ENCODE peak calls at places on chromosomes 3 and 15, in ten cellular contexts. Y is heart right ventricle; G is Panc1; E is right atrium auricular region; T is PC-9; U is lung; K is CD8-positive, alpha-beta T cell; C is upper lobe of right lung; V is mammary epithelial cell; B is tibial artery. Q is an unnamed sample.
A peak's percentile ranks its signal among the peaks of the same experiment; 100 is the strongest.

GRCh38 chr3:50658416-50658815 is 16.3 kb upstream of the DOCK3 start:
- DNase-seq in Y (no peak), G (no peak), E (no peak), T (no peak), U (no peak), K (no peak), C (peak; percentile 26), V (peak; percentile 64), B (peak; percentile 32), Q (no peak)

GRCh38 chr3:14410501-14411165 is 8.2 kb downstream of the SLC6A6 start:
- DNase-seq in Y (no peak), G (peak; percentile 61), E (peak; percentile 75), T (peak; percentile 93), U (peak; percentile 83), K (no peak), C (peak; percentile 76), V (peak; percentile 73), B (no peak), Q (peak; percentile 78)

GRCh38 chr15:70892912-70893560 is 410 bp downstream of the LRRC49 start:
- DNase-seq in Y (no peak), G (no peak), E (no peak), T (peak; percentile 35), U (no peak), K (no peak), C (no peak), V (peak; percentile 59), B (no peak), Q (no peak)

GRCh38 chr3:52839268-52839575 is 4.4 kb upstream of the MUSTN1 start:
- DNase-seq in Y (no peak), G (no peak), E (no peak), T (no peak), U (no peak), K (no peak), C (no peak), V (no peak), B (no peak), Q (no peak)

GRCh38 chr15:56052389-56053045 is 59.1 kb upstream of the NEDD4 start:
- DNase-seq in Y (no peak), G (peak; percentile 43), E (no peak), T (no peak), U (no peak), K (no peak), C (no peak), V (peak; percentile 48), B (no peak), Q (no peak)

GRCh38 chr3:108511490-108511889 is 1.1 kb upstream of the MYH15 start:
- DNase-seq in Y (no peak), G (no peak), E (no peak), T (no peak), U (no peak), K (no peak), C (no peak), V (no peak), B (no peak), Q (no peak)

GRCh38 chr3:195263925-195264575 is 6.9 kb downstream of the XXYLT1 start:
- DNase-seq in Y (no peak), G (no peak), E (no peak), T (peak; percentile 6), U (no peak), K (no peak), C (no peak), V (peak; percentile 12), B (no peak), Q (no peak)

GRCh38 chr15:86608461-86608860 is 528.8 kb downstream of the AGBL1 start:
- DNase-seq in Y (peak; percentile 37), G (no peak), E (no peak), T (no peak), U (no peak), K (no peak), C (no peak), V (peak; percentile 51), B (no peak), Q (no peak)

GRCh38 chr15:90988249-90988648 is 6.1 kb downstream of the PRC1 start:
- DNase-seq in Y (no peak), G (no peak), E (no peak), T (no peak), U (no peak), K (no peak), C (no peak), V (no peak), B (no peak), Q (no peak)

GRCh38 chr3:127590282-127590592 is 296 bp downstream of the TPRA1 start:
- DNase-seq in Y (no peak), G (no peak), E (no peak), T (no peak), U (peak; percentile 45), K (no peak), C (no peak), V (no peak), B (no peak), Q (no peak)

GRCh38 chr15:99732711-99733267 is 448 bp downstream of the LYSMD4 start:
- DNase-seq in Y (peak; percentile 43), G (no peak), E (no peak), T (no peak), U (no peak), K (no peak), C (no peak), V (peak; percentile 23), B (no peak), Q (no peak)

GRCh38 chr15:96341465-96342142 is 11.1 kb downstream of the NR2F2 start:
- DNase-seq in Y (no peak), G (no peak), E (peak; percentile 57), T (no peak), U (peak; percentile 25), K (no peak), C (no peak), V (no peak), B (peak; percentile 66), Q (no peak)

GRCh38 chr3:159249472-159250131 is 447.7 kb downstream of the MFSD1 start:
- DNase-seq in Y (no peak), G (no peak), E (no peak), T (no peak), U (no peak), K (no peak), C (no peak), V (no peak), B (no peak), Q (no peak)

GRCh38 chr3:105970283-105970682 is 101.5 kb upstream of the CBLB start:
- DNase-seq in Y (no peak), G (no peak), E (peak; percentile 63), T (no peak), U (peak; percentile 61), K (no peak), C (no peak), V (peak; percentile 80), B (peak; percentile 68), Q (peak; percentile 42)

GRCh38 chr3:70120360-70120966 is 120.9 kb downstream of the SAMMSON start:
- DNase-seq in Y (peak; percentile 28), G (peak; percentile 64), E (peak; percentile 78), T (no peak), U (peak; percentile 50), K (peak; percentile 2), C (peak; percentile 76), V (peak; percentile 48), B (peak; percentile 79), Q (peak; percentile 25)

GRCh38 chr15:73081321-73081958 is 29.2 kb downstream of the NEO1 start:
- DNase-seq in Y (no peak), G (peak; percentile 47), E (no peak), T (peak; percentile 37), U (no peak), K (no peak), C (no peak), V (peak; percentile 30), B (no peak), Q (no peak)

GRCh38 chr15:67967871-67968423 is 86.2 kb upstream of the PIAS1 start:
- DNase-seq in Y (peak; percentile 80), G (no peak), E (peak; percentile 84), T (no peak), U (peak; percentile 83), K (no peak), C (peak; percentile 93), V (peak; percentile 27), B (peak; percentile 89), Q (no peak)

GRCh38 chr15:37105795-37106333 is 5.5 kb upstream of the MEIS2 start:
- DNase-seq in Y (no peak), G (no peak), E (no peak), T (no peak), U (no peak), K (no peak), C (no peak), V (no peak), B (no peak), Q (no peak)

GRCh38 chr15:74842581-74843444 is at the start of gene ULK3:
- DNase-seq in Y (peak; percentile 92), G (no peak), E (peak; percentile 92), T (peak; percentile 78), U (peak; percentile 89), K (peak; percentile 92), C (peak; percentile 96), V (peak; percentile 82), B (peak; percentile 95), Q (no peak)
- TF ChIP-seq CTCF in Y (peak; percentile 74), G (peak; percentile 96), E (peak; percentile 76), T (peak; percentile 59), U (peak; percentile 56), K (peak; percentile 71), C (peak; percentile 68), V (peak; percentile 39), B (peak; percentile 72), Q (no peak)

DNA sequence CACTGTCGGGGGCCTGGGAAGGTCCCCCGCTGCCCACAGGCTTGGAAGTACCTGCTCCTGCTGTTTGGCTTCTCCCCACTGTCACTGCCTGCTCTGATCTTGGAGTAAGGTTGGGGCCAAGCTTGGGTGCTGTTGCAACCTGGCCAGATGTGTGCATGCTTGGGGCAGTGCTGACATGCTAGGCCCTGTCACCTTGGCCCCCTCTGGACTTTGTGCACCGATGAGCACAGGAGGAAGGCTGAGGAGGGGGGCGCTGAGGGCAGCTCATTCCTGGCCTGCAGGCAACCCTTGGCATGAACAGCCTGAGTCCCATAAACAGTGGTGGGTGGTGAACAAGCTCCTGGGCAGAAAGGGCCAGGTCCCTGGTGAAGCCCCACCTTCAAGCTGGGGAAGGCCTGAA is 4.0 kb upstream of the XCR1 start:
- DNase-seq in Y (no peak), G (no peak), E (no peak), T (no peak), U (no peak), K (no peak), C (no peak), V (no peak), B (no peak), Q (no peak)
- H3K4me1 ChIP-seq in Y (no peaks in the 10 kb centered on the region), G (no peaks in the 10 kb centered on the region), E (no peaks in the 10 kb centered on the region), T (no peaks in the 10 kb centered on the region), U (no peaks in the 10 kb centered on the region), K (no peaks in the 10 kb centered on the region), C (no peaks in the 10 kb centered on the region), V (no peaks in the 10 kb centered on the region), B (no peaks in the 10 kb centered on the region), Q (no peaks in the 10 kb centered on the region)

GRCh38 chr15:34223904-34224596 is 766 bp upstream of the EMC4 start:
- DNase-seq in Y (no peak), G (no peak), E (no peak), T (no peak), U (no peak), K (no peak), C (no peak), V (no peak), B (no peak), Q (no peak)
- TF ChIP-seq CTCF in Y (no peak), G (no peak), E (no peak), T (no peak), U (no peak), K (no peak), C (no peak), V (no peak), B (no peak), Q (no peak)

DNA sequence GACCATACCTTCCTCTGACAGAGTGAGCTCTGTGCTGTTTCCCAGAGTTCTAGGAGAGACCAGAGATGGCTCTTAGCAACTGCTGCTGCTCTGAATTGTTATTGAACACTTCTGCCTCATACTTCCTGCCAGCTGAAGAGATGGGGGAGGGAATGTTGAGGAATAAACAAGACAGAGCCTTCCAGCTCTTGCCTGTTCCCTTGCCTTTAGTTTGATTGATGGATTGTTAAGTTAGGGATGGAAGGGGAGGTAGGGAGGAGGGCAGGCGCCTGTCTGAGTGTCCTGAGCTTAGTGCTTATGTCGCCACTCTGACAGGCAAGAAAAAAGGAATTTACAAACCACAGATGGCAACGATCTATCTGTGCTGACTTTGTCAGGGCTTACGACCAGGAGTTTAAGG is 42.8 kb downstream of the ZNF609 start:
- DNase-seq in Y (no peak), G (no peak), E (no peak), T (no peak), U (no peak), K (no peak), C (no peak), V (no peak), B (no peak), Q (no peak)
- H3K4me1 ChIP-seq in Y (peaks cover 68% of the 10 kb centered on the region), G (no peaks in the 10 kb centered on the region), E (no peaks in the 10 kb centered on the region), T (no peaks in the 10 kb centered on the region), U (peaks cover 24% of the 10 kb centered on the region), K (peaks cover 87% of the 10 kb centered on the region), C (peaks cover 53% of the 10 kb centered on the region), V (peaks cover 6% of the 10 kb centered on the region), B (no peaks in the 10 kb centered on the region), Q (peaks cover 12% of the 10 kb centered on the region)

Q was measured in keratinocyte.